ENCODE peak calls at places on chromosomes 13 and 19, in five cellular contexts. C is GM12878, N is H1, T is HepG2, E is K562. W is an unnamed sample.

GRCh38 chr19:55188620-55189019 is 8.5 kb upstream of the SYT5 start:
- DNase-seq in N (no peak), C (no peak), T (no peak), E (no peak), W (no peak)

GRCh38 chr13:48501705-48502104 is 31.2 kb downstream of the RCBTB2 start:
- DNase-seq in E (no peak), T (no peak), C (no peak), N (no peak), W (no peak)

GRCh38 chr19:1487576-1488281 is 2.4 kb downstream of the PCSK4 start:
- DNase-seq in E (no peak), N (no peak), T (no peak), C (no peak), W (no peak)

GRCh38 chr13:27500806-27501534 is 50.6 kb upstream of the MTIF3 start:
- DNase-seq in T (no peak), C (no peak), E (no peak), N (no peak), W (no peak)

GRCh38 chr19:40598121-40598917 is 2.9 kb upstream of the LTBP4 start:
- DNase-seq in E (peak), N (peak), T (peak), C (no peak), W (peak)

GRCh38 chr13:113954046-113954841 is 19.6 kb downstream of the C13orf46 start:
- DNase-seq in E (no peak), N (no peak), C (no peak), T (no peak), W (no peak)

GRCh38 chr19:34365463-34366401 is 736 bp downstream of the GPI start:
- DNase-seq in T (no peak), N (peak), E (peak), C (no peak), W (peak)

GRCh38 chr13:46846736-46847135 is 49.8 kb upstream of the ESD start:
- DNase-seq in E (no peak), C (no peak), N (no peak), T (no peak), W (no peak)

GRCh38 chr13:54241719-54242118 is 1213.1 kb downstream of the OLFM4 start:
- DNase-seq in E (no peak), T (no peak), C (no peak), N (no peak), W (no peak)

GRCh38 chr13:30805603-30806011 is 70.3 kb downstream of the ALOX5AP start:
- DNase-seq in E (no peak), C (no peak), T (peak), N (no peak), W (peak)

GRCh38 chr13:41565221-41565620 is 107.9 kb downstream of the RGCC start:
- DNase-seq in N (no peak), C (no peak), E (no peak), T (peak), W (no peak)

GRCh38 chr13:94327318-94327717 is 152.2 kb downstream of the DCT start:
- DNase-seq in T (no peak), E (no peak), N (no peak), C (peak), W (peak)

GRCh38 chr19:34134190-34135032 is 37.9 kb upstream of the LSM14A start:
- DNase-seq in E (peak), N (peak), C (peak), T (peak), W (peak)

GRCh38 chr13:102978168-102978567 is 88.0 kb downstream of the SLC10A2 start:
- DNase-seq in C (no peak), E (no peak), T (no peak), N (no peak), W (no peak)

GRCh38 chr13:23750383-23751121 is 138.6 kb downstream of the MIPEP start:
- DNase-seq in T (no peak), E (no peak), N (no peak), C (no peak), W (no peak)

GRCh38 chr19:49591731-49592485 is 926 bp downstream of the PRR12 start:
- DNase-seq in E (peak), T (no peak), C (no peak), N (peak), W (peak)

GRCh38 chr13:19818223-19818842 is 35.6 kb upstream of the PSPC1 start:
- DNase-seq in C (no peak), E (peak), T (peak), N (peak), W (peak)

DNA sequence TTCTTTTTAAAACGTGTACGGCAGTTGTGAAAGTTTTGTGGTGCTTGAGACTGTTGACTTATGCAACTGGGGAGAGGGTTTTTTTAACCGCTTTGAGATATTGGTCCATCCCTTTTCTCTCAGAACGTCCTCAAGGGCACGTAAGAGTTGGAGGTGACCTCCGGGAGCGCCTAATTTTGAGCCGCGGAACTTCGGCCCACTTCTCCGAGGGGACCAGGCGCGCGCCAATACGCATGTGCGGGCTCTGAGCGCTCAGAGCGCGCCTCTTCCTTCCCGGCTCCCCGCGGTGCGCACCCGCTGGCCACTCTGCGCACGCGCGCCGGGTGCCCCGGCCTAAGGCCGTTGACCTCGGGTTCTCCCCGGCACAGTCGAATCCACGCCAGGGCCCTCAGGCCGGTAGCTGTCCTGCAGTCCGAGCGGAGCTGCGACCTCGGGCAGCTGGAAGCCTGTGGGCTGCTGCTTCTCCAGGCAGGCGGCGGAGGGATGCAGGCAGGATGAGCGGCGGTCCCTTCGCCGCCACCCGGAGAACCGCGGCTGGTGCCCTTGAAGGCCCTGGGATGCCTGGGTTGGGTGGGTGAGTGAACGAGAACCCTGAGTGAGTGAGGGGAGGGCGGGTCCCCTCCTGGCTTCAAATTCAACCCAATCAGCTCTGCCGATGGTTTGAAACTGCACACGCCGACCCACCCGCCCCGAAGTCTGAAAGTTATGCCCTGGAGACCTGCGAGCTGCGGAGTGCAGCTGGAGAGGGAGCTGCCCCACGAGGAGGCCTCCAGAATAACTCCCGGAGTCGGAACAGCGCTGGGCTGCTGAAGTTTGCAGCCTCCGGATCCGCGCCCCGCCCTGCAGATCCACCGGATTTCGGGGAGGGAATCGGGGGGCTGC is 7.3 kb downstream of the POU4F1 start:
- DNase-seq in T (peak), C (no peak), N (peak), E (no peak), W (peak)
- TF ChIP-seq CREB1 in T (no peak), C (no peak), N (no peak), E (no peak), W (no peak)

GRCh38 chr19:14391156-14391821 is 10.0 kb downstream of the ADGRE5 start:
- DNase-seq in C (no peak), E (peak), N (no peak), T (no peak), W (no peak)

GRCh38 chr19:14394167-14394566 is 12.9 kb downstream of the ADGRE5 start:
- DNase-seq in E (no peak), C (no peak), T (no peak), N (no peak), W (no peak)

GRCh38 chr19:14395710-14396338 is 14.6 kb downstream of the ADGRE5 start:
- DNase-seq in T (no peak), C (no peak), E (peak), N (no peak), W (no peak)

GRCh38 chr19:14390548-14390947 is 9.3 kb downstream of the ADGRE5 start:
- DNase-seq in T (no peak), N (no peak), C (no peak), E (no peak), W (no peak)

DNA sequence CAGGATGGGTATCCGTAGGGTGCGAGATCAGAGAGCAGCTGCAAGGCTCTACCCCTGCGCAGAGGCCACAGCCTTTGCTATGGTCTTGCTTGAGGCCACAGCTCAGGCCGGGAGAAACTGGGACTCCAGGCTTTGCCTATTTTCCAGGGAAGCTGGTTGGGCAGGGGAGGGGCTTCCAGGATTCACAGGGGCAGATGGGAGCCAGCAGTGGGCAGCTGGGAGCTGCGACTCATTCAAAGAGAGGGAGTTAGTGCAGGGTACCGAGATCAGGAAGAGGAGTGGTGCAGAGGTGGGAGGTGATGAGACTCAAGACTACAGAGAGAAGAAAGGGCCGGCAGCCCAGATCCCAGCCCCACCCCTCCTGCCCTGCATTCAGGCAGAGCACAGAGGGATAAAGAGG is 12.1 kb downstream of the ADGRE5 start:
- DNase-seq in N (no peak), T (no peak), C (no peak), E (peak), W (no peak)
- H3K27ac ChIP-seq in N (no peak), T (no peak), C (no peak), E (no peak), W (no peak)

DNA sequence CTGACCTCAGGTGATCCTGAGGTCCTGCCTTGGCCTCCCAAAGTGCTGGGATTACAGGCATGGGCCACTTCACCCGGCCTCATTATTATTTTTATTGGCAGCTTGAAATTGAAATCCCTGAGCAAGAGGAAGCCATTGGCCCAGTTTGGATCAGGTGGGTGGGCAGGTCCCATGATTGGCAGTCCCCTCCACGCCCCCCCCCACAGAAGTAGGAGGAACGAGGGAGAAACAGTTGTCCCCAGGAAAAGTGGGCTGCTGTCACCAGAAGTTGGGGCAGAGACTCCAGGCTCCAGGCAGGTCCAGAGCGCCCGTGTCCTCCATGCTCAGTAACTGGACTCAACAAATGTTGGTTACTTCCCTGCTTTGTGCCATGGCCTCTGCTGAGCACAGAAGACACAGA is 70.4 kb downstream of the SIPA1L3 start:
- DNase-seq in N (no peak), E (no peak), C (no peak), T (no peak), W (no peak)
- H3K4me2 ChIP-seq in N (no peak), E (no peak), C (no peak), T (no peak), W (no peak)

GRCh38 chr19:53172892-53173291 is 14.0 kb upstream of the ZNF347 start:
- DNase-seq in C (no peak), T (peak), N (no peak), E (no peak), W (no peak)
- TF ChIP-seq CREB1 in C (no peak), T (no peak), N (no peak), E (no peak), W (no peak)

GRCh38 chr19:46953955-46954501 is 65.6 kb upstream of the NPAS1 start:
- DNase-seq in E (no peak), T (peak), C (no peak), N (no peak), W (no peak)

GRCh38 chr19:46954502-46955004 is 65.1 kb upstream of the NPAS1 start:
- DNase-seq in E (no peak), N (no peak), T (peak), C (no peak), W (no peak)

GRCh38 chr19:46955114-46955812 is 64.4 kb upstream of the NPAS1 start:
- DNase-seq in T (peak), C (no peak), E (peak), N (no peak), W (no peak)

GRCh38 chr19:46958542-46958941 is 61.1 kb upstream of the NPAS1 start:
- DNase-seq in E (no peak), T (peak), C (no peak), N (no peak), W (peak)

GRCh38 chr19:46955813-46956371 is 63.7 kb upstream of the NPAS1 start:
- DNase-seq in C (no peak), T (no peak), N (no peak), E (no peak), W (no peak)
- H3K27ac ChIP-seq in C (peak), T (peak), N (no peak), E (peak), W (no peak)

GRCh38 chr13:109093988-109094387 is 464.6 kb downstream of the MYO16 start:
- DNase-seq in C (no peak), E (no peak), N (no peak), T (no peak), W (no peak)

GRCh38 chr13:109088101-109088500 is 458.7 kb downstream of the MYO16 start:
- DNase-seq in T (no peak), N (no peak), C (no peak), E (no peak), W (peak)

DNA sequence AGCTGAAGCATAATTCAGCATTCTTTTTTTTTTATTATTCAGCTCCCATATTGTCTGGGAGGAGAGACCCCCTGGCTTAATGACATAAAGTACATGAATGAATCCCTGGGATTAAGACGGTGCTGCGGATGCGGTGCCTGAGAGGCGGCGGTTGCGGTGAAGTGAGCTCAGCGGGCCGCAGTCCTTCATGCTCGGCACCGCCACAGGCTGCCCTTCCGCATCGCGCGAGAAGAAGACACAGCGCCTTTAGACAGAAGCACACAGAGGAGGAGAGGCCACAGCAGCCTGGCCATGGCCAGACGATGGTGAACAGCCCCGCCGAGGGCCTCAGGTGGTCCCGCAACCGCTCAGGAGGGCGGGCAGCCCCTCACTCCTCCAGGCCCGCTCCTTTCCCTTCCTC is 459.1 kb downstream of the MYO16 start:
- DNase-seq in E (no peak), T (no peak), N (peak), C (no peak), W (peak)
- H3K4me2 ChIP-seq in E (no peak), T (no peak), N (no peak), C (no peak), W (no peak)

GRCh38 chr19:6678690-6679109 is 8.7 kb upstream of the TNFSF14 start:
- DNase-seq in N (no peak), T (no peak), E (no peak), C (no peak), W (no peak)
- TF ChIP-seq CREB1 in N (no peak), T (no peak), E (no peak), C (no peak), W (no peak)

W was measured in GM23338.